ENCODE peak calls at places on chromosomes 1 and 21, in four cellular contexts. One of them, this sample, is unnamed.
A peak's percentile ranks its signal among the peaks of the same experiment; 100 is the strongest.

GRCh38 chr1:205458777-205459566 is 3.1 kb upstream of the BLACAT1 start:
- DNase-seq in HCT116: no peak
- DNase-seq in K562: peak; percentile 60
- DNase-seq in Panc1: no peak
- DNase-seq in this sample: peak; percentile 34

GRCh38 chr1:116958110-116958509 is 43.5 kb upstream of the CD101 start:
- DNase-seq in Panc1: no peak
- DNase-seq in HCT116: no peak
- DNase-seq in K562: no peak
- DNase-seq in this sample: no peak

GRCh38 chr1:218525451-218526197 is 180.5 kb downstream of the TGFB2 start:
- DNase-seq in Panc1: no peak
- DNase-seq in K562: no peak
- DNase-seq in HCT116: no peak
- DNase-seq in this sample: no peak

GRCh38 chr21:45848352-45848751 is 133.2 kb upstream of the COL6A1 start:
- DNase-seq in HCT116: no peak
- DNase-seq in Panc1: no peak
- DNase-seq in K562: no peak
- DNase-seq in this sample: no peak

GRCh38 chr1:227759345-227760300 is 24.4 kb downstream of the SNAP47 start:
- DNase-seq in Panc1: peak; percentile 59
- DNase-seq in K562: no peak
- DNase-seq in HCT116: no peak
- DNase-seq in this sample: no peak

GRCh38 chr1:109282952-109283747 is at the start of gene PSRC1:
- DNase-seq in Panc1: no peak
- DNase-seq in HCT116: peak; percentile 86
- DNase-seq in K562: peak; percentile 100
- DNase-seq in this sample: peak; percentile 90

GRCh38 chr1:151175910-151176309 is at the start of gene TMOD4:
- DNase-seq in Panc1: no peak
- DNase-seq in K562: peak; percentile 77
- DNase-seq in HCT116: no peak
- DNase-seq in this sample: no peak

GRCh38 chr1:113090051-113090450 is 17.1 kb downstream of the LRIG2 start:
- DNase-seq in Panc1: no peak
- DNase-seq in K562: no peak
- DNase-seq in HCT116: no peak
- DNase-seq in this sample: no peak

GRCh38 chr1:60988827-60989363 is 93.5 kb upstream of the NFIA start:
- DNase-seq in HCT116: no peak
- DNase-seq in Panc1: no peak
- DNase-seq in K562: no peak
- DNase-seq in this sample: no peak

GRCh38 chr1:36872858-36873257 is 161.5 kb downstream of the GRIK3 start:
- DNase-seq in K562: no peak
- DNase-seq in Panc1: no peak
- DNase-seq in HCT116: no peak
- DNase-seq in this sample: no peak

GRCh38 chr1:36874271-36875017 is 159.9 kb downstream of the GRIK3 start:
- DNase-seq in K562: no peak
- DNase-seq in Panc1: no peak
- DNase-seq in HCT116: no peak
- DNase-seq in this sample: no peak

GRCh38 chr1:36869054-36869453 is 165.3 kb downstream of the GRIK3 start:
- DNase-seq in HCT116: no peak
- DNase-seq in K562: no peak
- DNase-seq in Panc1: no peak
- DNase-seq in this sample: no peak

GRCh38 chr1:36871146-36871971 is 163.0 kb downstream of the GRIK3 start:
- DNase-seq in Panc1: no peak
- DNase-seq in HCT116: no peak
- DNase-seq in K562: no peak
- DNase-seq in this sample: no peak

GRCh38 chr1:36872126-36872754 is 162.1 kb downstream of the GRIK3 start:
- DNase-seq in K562: no peak
- DNase-seq in HCT116: no peak
- DNase-seq in Panc1: no peak
- DNase-seq in this sample: no peak
- TF ChIP-seq TCF7L2 in K562: no peak
- TF ChIP-seq TCF7L2 in HCT116: no peak
- TF ChIP-seq TCF7L2 in Panc1: no peak
- TF ChIP-seq TCF7L2 in this sample: no peak

GRCh38 chr1:234237416-234237815 is 135.8 kb upstream of the COA6 start:
- DNase-seq in Panc1: no peak
- DNase-seq in K562: no peak
- DNase-seq in HCT116: no peak
- DNase-seq in this sample: no peak

GRCh38 chr1:234235373-234235772 is 137.9 kb upstream of the COA6 start:
- DNase-seq in Panc1: no peak
- DNase-seq in K562: no peak
- DNase-seq in HCT116: no peak
- DNase-seq in this sample: peak; percentile 48

GRCh38 chr1:234231061-234231892 is 142.0 kb upstream of the COA6 start:
- DNase-seq in HCT116: no peak
- DNase-seq in Panc1: no peak
- DNase-seq in K562: peak; percentile 48
- DNase-seq in this sample: no peak

GRCh38 chr1:234231893-234232276 is 141.4 kb upstream of the COA6 start:
- DNase-seq in Panc1: no peak
- DNase-seq in K562: no peak
- DNase-seq in HCT116: no peak
- DNase-seq in this sample: no peak

GRCh38 chr1:234234199-234234598 is 139.1 kb upstream of the COA6 start:
- DNase-seq in K562: no peak
- DNase-seq in Panc1: no peak
- DNase-seq in HCT116: no peak
- DNase-seq in this sample: no peak
- TF ChIP-seq TCF7L2 in K562: no peak
- TF ChIP-seq TCF7L2 in Panc1: no peak
- TF ChIP-seq TCF7L2 in HCT116: no peak
- TF ChIP-seq TCF7L2 in this sample: no peak

DNA sequence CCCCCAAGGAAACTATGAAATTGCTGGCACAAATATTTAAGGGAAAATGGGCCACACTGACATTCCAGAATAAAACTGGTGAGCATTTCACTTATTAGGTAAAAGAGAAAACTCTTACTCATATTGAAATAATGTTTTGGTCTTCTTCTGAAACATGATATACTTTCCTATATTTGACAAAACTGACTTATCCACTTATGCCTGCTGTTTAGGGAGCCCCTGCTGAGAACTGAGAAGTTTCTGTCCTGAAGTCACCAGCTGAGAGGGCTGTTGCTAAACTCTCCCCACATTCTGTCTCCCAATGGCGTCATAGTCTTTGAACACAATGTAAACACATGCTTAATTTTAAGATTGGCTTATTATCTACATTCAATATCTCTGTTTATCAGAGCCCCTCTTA is 46.8 kb upstream of the ZC3H11B start:
- DNase-seq in Panc1: no peak
- DNase-seq in HCT116: no peak
- DNase-seq in K562: no peak
- DNase-seq in this sample: no peak
- TF ChIP-seq TCF7L2 in Panc1: no peak
- TF ChIP-seq TCF7L2 in HCT116: no peak
- TF ChIP-seq TCF7L2 in K562: no peak
- TF ChIP-seq TCF7L2 in this sample: no peak

DNA sequence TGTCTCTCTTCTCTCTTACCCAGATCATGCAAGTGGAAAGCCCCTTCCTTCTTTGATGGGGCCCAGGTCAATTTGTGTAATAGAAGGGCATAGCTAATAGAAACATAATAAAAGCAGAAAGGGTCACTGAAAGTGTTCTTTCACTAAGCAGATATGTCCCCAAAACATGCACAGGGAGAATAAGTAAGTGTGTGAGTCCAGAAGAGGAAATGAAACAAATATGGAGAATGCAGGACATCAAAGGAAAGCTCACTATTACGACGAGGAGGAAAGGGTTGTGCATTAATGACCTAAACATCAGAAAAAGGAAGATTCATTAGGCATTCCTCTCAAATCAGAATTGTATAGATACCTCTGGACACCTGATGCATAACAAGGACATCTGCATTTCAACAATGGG is 81.4 kb upstream of the SMYD2 start:
- DNase-seq in K562: no peak
- DNase-seq in Panc1: no peak
- DNase-seq in HCT116: no peak
- DNase-seq in this sample: no peak
- TF ChIP-seq TCF7L2 in K562: no peak
- TF ChIP-seq TCF7L2 in Panc1: no peak
- TF ChIP-seq TCF7L2 in HCT116: no peak
- TF ChIP-seq TCF7L2 in this sample: no peak

GRCh38 chr21:44567481-44568171 is 5.9 kb upstream of the KRTAP10-4 start:
- DNase-seq in K562: no peak
- DNase-seq in HCT116: no peak
- DNase-seq in Panc1: no peak
- DNase-seq in this sample: no peak

GRCh38 chr21:44566403-44566802 is 7.1 kb upstream of the KRTAP10-4 start:
- DNase-seq in Panc1: no peak
- DNase-seq in HCT116: no peak
- DNase-seq in K562: no peak
- DNase-seq in this sample: no peak

GRCh38 chr21:44564099-44564498 is 5.5 kb upstream of the KRTAP10-3 start:
- DNase-seq in K562: no peak
- DNase-seq in HCT116: no peak
- DNase-seq in Panc1: no peak
- DNase-seq in this sample: no peak

GRCh38 chr21:44568261-44568660 is 5.3 kb upstream of the KRTAP10-4 start:
- DNase-seq in K562: no peak
- DNase-seq in HCT116: no peak
- DNase-seq in Panc1: no peak
- DNase-seq in this sample: no peak

DNA sequence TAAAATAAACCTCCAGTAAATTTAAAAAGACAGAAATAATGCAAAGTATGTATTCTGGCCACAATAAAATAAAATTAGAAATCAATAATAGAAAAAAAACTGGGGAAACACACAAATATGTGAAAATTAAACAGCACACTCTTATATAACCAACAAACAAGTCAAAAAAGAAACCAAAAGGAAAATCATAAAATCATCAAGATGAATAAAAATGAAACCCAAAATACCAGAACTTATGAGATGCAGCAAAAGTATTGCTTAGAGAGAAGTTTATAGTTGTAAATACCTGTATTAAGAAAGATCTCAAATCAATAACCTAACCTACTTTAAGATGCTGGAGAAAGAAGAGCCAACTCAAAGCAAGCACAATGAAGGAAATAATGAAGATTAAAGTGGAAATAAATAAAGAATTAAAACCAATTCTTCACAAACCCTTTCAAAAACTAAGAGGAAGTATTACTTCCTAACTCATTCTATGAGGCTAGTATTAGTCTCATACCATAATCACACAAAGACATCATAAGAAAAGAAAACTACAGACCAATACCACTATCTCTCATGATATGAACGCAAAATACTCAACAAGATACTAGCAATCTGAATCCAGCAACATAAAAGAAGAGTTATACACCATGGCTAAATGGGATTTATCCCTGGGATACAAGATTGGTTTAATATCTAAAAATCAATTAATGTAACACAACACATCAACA is 6.4 kb upstream of the KRTAP10-3 start:
- DNase-seq in HCT116: no peak
- DNase-seq in K562: no peak
- DNase-seq in Panc1: no peak
- DNase-seq in this sample: no peak
- TF ChIP-seq TCF7L2 in HCT116: no peak
- TF ChIP-seq TCF7L2 in K562: no peak
- TF ChIP-seq TCF7L2 in Panc1: no peak
- TF ChIP-seq TCF7L2 in this sample: no peak

DNA sequence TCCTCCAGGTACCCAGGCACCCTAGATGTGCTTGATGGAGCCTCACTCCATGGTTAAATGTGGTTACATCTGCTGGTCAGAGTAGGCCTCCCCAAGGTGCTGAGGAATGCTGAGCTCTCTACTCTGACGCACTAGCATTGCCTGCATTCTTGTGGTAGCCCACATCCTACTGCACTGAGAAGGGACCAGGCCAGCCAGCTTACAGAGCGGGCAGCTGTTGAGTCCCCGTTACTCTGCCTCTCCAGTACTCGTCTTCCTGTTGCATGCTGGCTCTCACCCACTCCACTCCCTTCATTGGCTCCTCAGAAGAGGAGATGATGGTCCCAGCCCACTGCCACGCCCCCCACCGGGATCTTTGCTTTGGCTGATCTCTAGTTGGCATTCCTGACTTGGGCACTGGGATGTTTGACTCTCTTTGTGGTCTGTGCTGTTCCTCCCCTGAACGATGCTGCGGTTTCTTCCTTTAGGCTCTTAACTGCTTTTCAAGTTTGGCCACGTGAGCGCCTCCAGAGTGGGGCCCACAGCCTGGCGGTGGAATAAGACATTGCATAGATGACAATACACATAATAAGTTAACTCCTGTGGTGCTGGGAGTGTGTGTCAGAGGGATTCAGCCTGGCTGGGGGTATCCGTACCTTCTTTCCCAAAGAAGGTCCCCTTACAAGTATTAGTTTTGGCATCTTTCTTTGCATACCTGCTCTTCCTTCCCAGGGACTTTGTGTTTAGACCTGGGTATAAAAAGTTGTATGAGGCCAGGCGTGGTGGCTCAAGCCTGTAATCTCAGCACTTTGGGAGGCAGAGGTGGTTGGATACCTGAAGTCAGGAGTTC is 18.6 kb downstream of the AZIN2 start:
- DNase-seq in HCT116: peak; percentile 90
- DNase-seq in Panc1: peak; percentile 83
- DNase-seq in K562: no peak
- DNase-seq in this sample: no peak
- TF ChIP-seq TCF7L2 in HCT116: no peak
- TF ChIP-seq TCF7L2 in Panc1: no peak
- TF ChIP-seq TCF7L2 in K562: no peak
- TF ChIP-seq TCF7L2 in this sample: no peak

GRCh38 chr21:14737922-14738321 is 191.8 kb upstream of the SAMSN1 start:
- DNase-seq in HCT116: peak; percentile 37
- DNase-seq in Panc1: no peak
- DNase-seq in K562: peak; percentile 39
- DNase-seq in this sample: peak; percentile 70
- TF ChIP-seq TCF7L2 in HCT116: no peak
- TF ChIP-seq TCF7L2 in Panc1: no peak
- TF ChIP-seq TCF7L2 in K562: no peak
- TF ChIP-seq TCF7L2 in this sample: no peak

DNA sequence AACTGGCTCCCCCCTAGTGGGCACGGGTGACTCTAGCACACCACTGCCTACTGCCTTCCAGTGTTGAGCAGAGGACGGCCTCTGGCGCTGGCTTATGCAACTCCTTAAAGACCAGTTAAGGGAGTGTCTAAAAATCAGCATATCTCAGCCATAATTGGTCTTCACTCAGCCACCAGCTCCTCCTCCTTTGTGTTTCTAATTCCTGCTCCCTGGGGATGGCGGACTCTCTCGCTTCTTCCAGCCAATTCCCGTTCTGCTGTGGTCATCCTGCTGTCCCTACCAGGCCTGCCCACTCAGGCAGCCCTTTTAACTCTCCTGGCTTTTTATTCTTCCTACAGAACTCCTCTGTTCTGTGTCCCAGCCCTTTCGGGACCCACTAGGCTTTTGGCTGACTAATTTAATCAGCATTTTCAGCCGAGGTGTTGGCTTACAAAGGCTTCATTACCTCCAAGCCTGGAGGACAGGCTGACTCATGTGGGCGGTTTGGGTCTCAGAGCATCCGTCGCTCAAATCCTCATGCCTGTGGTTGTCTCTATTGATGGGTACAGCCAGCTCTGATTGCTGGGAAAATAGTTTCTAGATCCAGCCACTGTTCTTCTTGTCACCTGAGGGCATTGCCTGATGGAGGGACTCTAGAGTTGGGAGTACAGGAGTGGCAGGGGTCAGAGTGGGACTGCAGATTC is 332.5 kb downstream of the CAMTA1 start:
- DNase-seq in Panc1: no peak
- DNase-seq in HCT116: peak; percentile 85
- DNase-seq in K562: no peak
- DNase-seq in this sample: no peak
- TF ChIP-seq TCF7L2 in Panc1: no peak
- TF ChIP-seq TCF7L2 in HCT116: no peak
- TF ChIP-seq TCF7L2 in K562: no peak
- TF ChIP-seq TCF7L2 in this sample: no peak

This sample was measured in HepG2.